ENCODE peak calls at places on chromosomes 6 and 20, in eight cellular contexts. Y is heart right ventricle; M is GM12878; A is Peyer's patch; R is BE2C; B is small intestine; L is IMR-90; Q is CD8-positive, alpha-beta memory T cell. U is an unnamed sample.

GRCh38 chr6:47061631-47062300 is 19.6 kb upstream of the ADGRF1 start:
- DNase-seq in A (no peak), R (no peak), Y (peak; percentile 38), B (no peak), L (no peak), M (no peak), Q (no peak), U (peak; percentile 62)

GRCh38 chr20:36461600-36462439 is 79.5 kb upstream of the MYL9 start:
- DNase-seq in Y (peak; percentile 76), Q (peak; percentile 17), L (peak; percentile 42), A (peak; percentile 75), R (peak; percentile 71), M (no peak), B (peak; percentile 39), U (peak; percentile 80)

GRCh38 chr6:39417440-39417839 is 94.9 kb upstream of the KCNK16 start:
- DNase-seq in Y (no peak), R (no peak), L (no peak), Q (no peak), M (no peak), A (no peak), B (no peak), U (no peak)

GRCh38 chr6:112153926-112154621 is 66.7 kb downstream of the FAM229B start:
- DNase-seq in R (no peak), B (no peak), Q (no peak), L (peak; percentile 85), Y (no peak), A (no peak), M (no peak), U (no peak)

GRCh38 chr6:41664271-41664670 is 26.0 kb downstream of the MDFI start:
- DNase-seq in A (no peak), M (no peak), B (no peak), Y (no peak), Q (no peak), R (no peak), L (no peak), U (no peak)

GRCh38 chr6:137904822-137905617 is 38.0 kb downstream of the TNFAIP3 start:
- DNase-seq in Y (peak; percentile 43), R (no peak), L (no peak), A (peak; percentile 79), M (no peak), B (peak; percentile 56), Q (no peak), U (no peak)

GRCh38 chr6:125888989-125889656 is 67.4 kb upstream of the HINT3 start:
- DNase-seq in R (no peak), M (no peak), B (peak; percentile 59), Y (no peak), A (no peak), L (peak; percentile 40), Q (no peak), U (no peak)

GRCh38 chr6:21180155-21180554 is 413.4 kb upstream of the SOX4 start:
- DNase-seq in Y (no peak), M (peak; percentile 59), Q (no peak), R (no peak), A (no peak), B (no peak), L (no peak), U (no peak)

GRCh38 chr20:40563296-40563950 is 125.6 kb downstream of the MAFB start:
- DNase-seq in Y (no peak), A (peak; percentile 90), M (no peak), Q (no peak), R (peak; percentile 14), B (peak; percentile 98), L (no peak), U (peak; percentile 65)

GRCh38 chr6:11460837-11461661 is 76.5 kb upstream of the TMEM170B start:
- DNase-seq in M (peak; percentile 84), R (no peak), L (no peak), B (no peak), A (no peak), Y (no peak), Q (no peak), U (no peak)

GRCh38 chr20:17936791-17937687 is 31.6 kb downstream of the SNX5 start:
- DNase-seq in R (no peak), Y (peak; percentile 56), L (peak; percentile 81), M (no peak), B (no peak), A (peak; percentile 76), Q (no peak), U (no peak)

GRCh38 chr6:1856381-1856780 is 246.7 kb downstream of the FOXC1 start:
- DNase-seq in B (peak; percentile 61), A (peak; percentile 70), M (peak; percentile 60), R (peak; percentile 75), L (peak; percentile 75), Y (peak; percentile 20), Q (no peak), U (peak; percentile 26)

GRCh38 chr6:168718821-168719475 is 278.0 kb downstream of the SMOC2 start:
- DNase-seq in Q (no peak), A (peak; percentile 23), R (no peak), M (no peak), L (no peak), B (no peak), Y (no peak), U (no peak)

GRCh38 chr6:168724033-168724432 is 283.0 kb downstream of the SMOC2 start:
- DNase-seq in R (no peak), Q (no peak), Y (no peak), L (no peak), A (peak; percentile 26), B (no peak), M (no peak), U (no peak)

GRCh38 chr6:168719901-168720300 is 278.9 kb downstream of the SMOC2 start:
- DNase-seq in Y (no peak), M (no peak), B (no peak), A (peak; percentile 25), Q (no peak), R (no peak), L (no peak), U (no peak)

GRCh38 chr6:168722397-168722796 is 281.4 kb downstream of the SMOC2 start:
- DNase-seq in M (no peak), A (no peak), Q (no peak), L (no peak), Y (no peak), B (no peak), R (no peak), U (no peak)

DNA sequence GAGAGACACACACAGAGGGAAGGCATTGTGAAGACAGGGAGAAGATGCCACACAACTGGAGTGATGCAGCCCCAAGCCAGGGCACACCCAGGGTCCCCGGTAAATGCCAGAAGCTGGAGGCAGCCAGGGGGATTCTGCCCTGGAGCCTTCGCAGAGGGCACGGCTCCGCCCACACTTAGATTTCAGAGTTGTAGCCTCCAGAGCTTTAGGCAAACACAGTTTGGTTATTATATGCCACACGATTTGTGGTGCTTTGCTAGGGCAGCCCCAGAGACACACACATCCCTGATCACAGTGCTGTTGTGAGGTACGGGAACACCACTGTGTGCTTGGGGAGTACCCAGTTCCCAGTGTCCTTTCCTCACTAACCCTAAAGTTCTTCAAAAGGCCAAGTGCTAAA is 280.6 kb downstream of the SMOC2 start:
- DNase-seq in B (no peak), R (no peak), L (no peak), Y (no peak), A (no peak), Q (no peak), M (no peak), U (no peak)
- H3K9me3 ChIP-seq in B (no peaks in the 10 kb centered on the region), R (no peaks in the 10 kb centered on the region), L (peaks cover 51% of the 10 kb centered on the region), Y (no peaks in the 10 kb centered on the region), A (no peaks in the 10 kb centered on the region), Q (no peaks in the 10 kb centered on the region), M (no peaks in the 10 kb centered on the region), U (no peaks in the 10 kb centered on the region)

DNA sequence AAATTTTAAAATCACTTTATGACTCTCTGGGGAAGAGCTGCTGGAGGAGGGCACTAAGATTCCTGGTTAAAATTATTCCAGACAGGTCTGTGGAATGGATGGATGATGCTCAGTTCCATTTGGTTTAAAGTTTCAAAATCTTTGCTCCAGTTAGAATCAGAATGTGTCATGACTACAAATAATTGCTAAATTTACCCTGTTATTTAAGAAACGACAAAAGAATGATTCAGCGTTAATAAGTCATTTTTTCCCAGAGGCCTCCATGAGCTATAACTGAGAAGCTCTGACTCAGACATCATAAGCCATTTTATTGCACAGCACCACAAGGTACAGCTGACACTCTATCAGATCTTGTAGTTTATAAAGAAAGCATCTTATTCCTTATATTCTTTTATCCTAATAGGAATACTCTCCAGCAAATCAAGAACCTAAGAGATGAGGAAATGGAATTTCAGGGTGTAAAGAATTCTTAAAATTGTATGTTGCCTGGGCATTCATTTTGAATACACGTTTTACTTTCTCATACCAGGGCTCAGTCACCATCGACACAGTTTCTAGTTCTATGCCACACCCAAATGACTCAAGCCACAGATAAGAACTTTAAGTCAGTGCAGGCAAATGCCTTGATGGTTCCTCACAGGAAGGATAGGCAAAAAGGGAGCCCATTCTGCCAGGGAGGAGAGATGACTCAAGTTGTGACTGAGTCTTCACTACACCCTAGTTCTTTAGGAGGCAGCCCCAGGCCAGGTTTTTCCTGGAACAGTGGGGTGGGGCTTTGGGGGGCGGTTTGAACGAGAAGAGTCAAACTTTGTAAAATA is 636.0 kb downstream of the MMUT start:
- DNase-seq in L (peak; percentile 97), Q (no peak), B (no peak), A (peak; percentile 50), R (no peak), Y (no peak), M (no peak), U (peak; percentile 54)
- H3K4me3 ChIP-seq in L (no peak overlapping the region), Q (no peak overlapping the region), B (no peak overlapping the region), A (no peak overlapping the region), R (no peak overlapping the region), Y (no peak overlapping the region), M (no peak overlapping the region), U (no peak overlapping the region)

DNA sequence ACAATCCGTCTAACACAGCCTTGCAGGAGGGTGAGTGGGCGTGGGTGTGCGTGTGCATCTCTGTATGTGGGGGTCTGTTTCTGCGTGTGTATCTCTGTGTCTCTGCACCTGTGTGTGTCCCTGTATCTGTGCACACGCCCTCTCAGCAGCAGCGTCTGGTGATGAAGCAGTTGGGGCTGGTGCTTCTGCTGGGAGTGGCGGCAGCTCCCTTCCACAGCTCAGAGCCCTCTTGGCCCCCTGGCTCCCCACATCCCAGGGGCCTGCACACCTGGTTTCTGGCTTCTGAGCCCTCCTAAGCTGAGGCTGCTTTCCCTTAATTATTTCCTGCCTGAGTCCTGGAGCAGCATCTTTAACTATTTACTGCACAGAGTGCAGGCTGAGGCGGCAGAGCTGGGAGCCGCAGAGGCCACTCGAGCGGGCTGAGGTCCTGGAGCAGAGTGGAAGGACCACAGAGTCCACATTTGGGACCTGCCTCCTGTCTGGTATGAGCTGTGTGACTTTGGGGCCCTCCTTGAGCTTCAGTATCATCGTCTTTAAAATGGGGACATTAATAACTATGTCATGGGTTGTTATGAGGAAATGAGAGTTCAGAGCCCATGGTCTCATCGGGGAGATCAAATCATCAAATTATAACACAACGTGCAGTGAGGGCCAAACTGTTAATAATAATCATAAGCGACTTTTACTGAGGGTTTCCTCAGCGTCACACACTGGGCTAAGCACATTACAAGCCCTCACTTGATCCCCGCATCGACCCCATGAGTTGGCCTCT is 49.7 kb upstream of the CCDC167 start:
- DNase-seq in M (no peak), Q (no peak), R (peak; percentile 35), Y (no peak), B (no peak), L (no peak), A (no peak), U (no peak)
- H3K4me1 ChIP-seq in M (peaks cover 77% of the 10 kb centered on the region), Q (peaks cover 24% of the 10 kb centered on the region), R (peaks cover 4% of the 10 kb centered on the region), Y (peaks cover 5% of the 10 kb centered on the region), B (no peaks in the 10 kb centered on the region), L (peaks cover 15% of the 10 kb centered on the region), A (no peaks in the 10 kb centered on the region), U (peaks cover 5% of the 10 kb centered on the region)

DNA sequence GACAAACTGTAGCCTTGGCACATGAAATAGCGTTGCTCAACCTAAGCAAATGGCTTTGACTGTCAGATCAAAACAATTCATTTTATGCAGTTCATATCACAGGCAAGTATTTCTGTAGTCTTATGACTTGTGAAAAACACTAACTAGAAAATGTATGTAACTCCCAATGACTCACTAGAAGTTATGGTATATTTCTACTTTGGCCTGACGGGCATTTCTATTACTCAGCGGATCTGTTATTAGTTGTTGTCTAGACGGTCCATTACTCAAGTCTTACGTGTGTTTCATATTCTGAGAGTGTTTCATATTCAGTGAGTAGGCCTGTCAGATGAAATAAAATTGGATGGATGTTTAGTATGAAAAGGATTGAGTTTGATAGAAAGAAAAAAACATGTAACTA is 880.9 kb downstream of the PRIM2 start:
- DNase-seq in M (no peak), L (no peak), Q (no peak), A (no peak), B (no peak), Y (no peak), R (no peak), U (no peak)
- H3K9me3 ChIP-seq in M (no peaks in the 10 kb centered on the region), L (no peaks in the 10 kb centered on the region), Q (no peaks in the 10 kb centered on the region), A (no peaks in the 10 kb centered on the region), B (no peaks in the 10 kb centered on the region), Y (no peaks in the 10 kb centered on the region), R (no peaks in the 10 kb centered on the region), U (no peaks in the 10 kb centered on the region)